ENCODE peak calls at places on chromosomes 6 and 20, in nine cellular contexts. W, Q, P, U, R, E, J, O and T are unnamed samples.

GRCh38 chr6:82862543-82862942 is 203.1 kb downstream of the UBE3D start:
- DNase-seq in W (no peak), Q (no peak), P (peak; percentile 37), U (no peak), R (no peak), E (no peak), J (no peak), O (no peak), T (no peak)

GRCh38 chr6:27293436-27294152 is 18.5 kb downstream of the POM121L2 start:
- DNase-seq in W (no peak), Q (no peak), P (peak; percentile 69), U (peak; percentile 70), R (no peak), E (no peak), J (no peak), O (no peak), T (peak; percentile 87)

GRCh38 chr6:25014806-25015560 is 79.2 kb upstream of the RIPOR2 start:
- DNase-seq in W (no peak), Q (no peak), P (peak; percentile 78), U (peak; percentile 43), R (no peak), E (no peak), J (no peak), O (peak; percentile 36), T (no peak)

GRCh38 chr20:58852559-58853271 is at the start of gene GNAS:
- DNase-seq in W (no peak), Q (no peak), P (peak; percentile 60), U (peak; percentile 76), R (peak; percentile 62), E (no peak), J (peak; percentile 83), O (peak; percentile 27), T (peak; percentile 67)

GRCh38 chr6:43013020-43013842 is 515 bp downstream of the MEA1 start:
- DNase-seq in W (no peak), Q (no peak), P (peak; percentile 21), U (no peak), R (no peak), E (peak; percentile 74), J (no peak), O (no peak), T (no peak)

GRCh38 chr20:51902933-51903332 is 100.6 kb upstream of the SALL4 start:
- DNase-seq in W (no peak), Q (no peak), P (no peak), U (no peak), R (no peak), E (no peak), J (no peak), O (no peak), T (no peak)

GRCh38 chr6:31180500-31180899 is 10.0 kb upstream of the POU5F1 start:
- DNase-seq in W (no peak), Q (peak; percentile 64), P (no peak), U (peak; percentile 82), R (no peak), E (no peak), J (peak; percentile 87), O (peak; percentile 54), T (no peak)

GRCh38 chr6:31068738-31069340 is 43.5 kb downstream of the C6orf15 start:
- DNase-seq in W (peak; percentile 82), Q (peak; percentile 52), P (peak; percentile 83), U (peak; percentile 82), R (peak; percentile 77), E (peak; percentile 18), J (peak; percentile 81), O (peak; percentile 34), T (peak; percentile 58)

GRCh38 chr6:52361347-52361944 is 505 bp upstream of the PAQR8 start:
- DNase-seq in W (no peak), Q (peak; percentile 25), P (peak; percentile 4), U (no peak), R (peak; percentile 66), E (no peak), J (no peak), O (peak; percentile 4), T (no peak)

GRCh38 chr6:169858293-169858934 is 107.0 kb downstream of the ERMARD start:
- DNase-seq in W (peak; percentile 15), Q (no peak), P (no peak), U (no peak), R (no peak), E (no peak), J (no peak), O (no peak), T (no peak)

DNA sequence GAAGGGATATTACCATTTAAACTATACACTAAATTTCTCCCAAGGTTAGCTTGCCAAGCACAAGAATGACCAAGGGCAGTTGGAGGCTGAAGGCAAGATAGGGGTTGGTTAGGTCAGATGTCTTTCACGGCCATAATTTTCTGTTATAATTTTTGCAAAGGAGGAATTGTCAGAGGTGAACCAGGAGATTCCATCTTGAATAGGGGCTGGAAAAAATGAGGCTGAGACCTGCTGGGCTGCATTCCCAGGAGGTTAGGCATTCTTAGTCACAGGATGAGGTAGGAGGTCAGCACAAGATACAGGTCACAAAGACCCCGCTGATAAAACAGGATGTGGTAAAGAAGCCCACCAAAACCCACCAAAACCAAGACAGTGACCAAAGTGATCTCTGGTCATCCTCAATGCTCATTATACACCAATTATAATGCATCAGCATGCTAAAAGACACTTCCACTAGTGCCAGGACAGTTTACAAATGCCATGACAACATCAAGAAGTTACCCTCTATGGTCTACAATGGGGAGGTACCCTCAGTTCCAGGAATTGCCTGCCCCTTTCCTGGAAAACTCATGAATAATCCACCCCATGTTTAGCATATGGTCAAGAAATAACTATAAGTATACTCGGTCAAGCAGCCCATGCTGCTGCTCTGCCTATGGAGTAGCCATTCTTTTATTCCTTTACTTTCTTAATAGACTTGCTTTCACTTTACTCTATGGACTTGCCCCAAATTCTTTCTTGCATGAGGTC is 371.8 kb upstream of the SULF2 start:
- DNase-seq in W (no peak), Q (no peak), P (no peak), U (no peak), R (no peak), E (no peak), J (no peak), O (no peak), T (no peak)
- H3K27me3 ChIP-seq in W (no peaks in the 10 kb centered on the region), Q (no peaks in the 10 kb centered on the region), P (no peaks in the 10 kb centered on the region), U (no peaks in the 10 kb centered on the region), R (no peaks in the 10 kb centered on the region), E (peaks cover 47% of the 10 kb centered on the region), J (no peaks in the 10 kb centered on the region), O (no peaks in the 10 kb centered on the region), T (peaks cover 9% of the 10 kb centered on the region)

GRCh38 chr6:139841794-139842215 is 467.4 kb upstream of the CITED2 start:
- DNase-seq in W (no peak), Q (no peak), P (no peak), U (no peak), R (no peak), E (no peak), J (no peak), O (no peak), T (no peak)

GRCh38 chr6:139844907-139845306 is 470.5 kb upstream of the CITED2 start:
- DNase-seq in W (no peak), Q (no peak), P (no peak), U (no peak), R (no peak), E (no peak), J (no peak), O (no peak), T (no peak)

GRCh38 chr6:139834232-139834631 is 459.8 kb upstream of the CITED2 start:
- DNase-seq in W (no peak), Q (no peak), P (no peak), U (no peak), R (no peak), E (no peak), J (no peak), O (no peak), T (no peak)

GRCh38 chr6:139839506-139840156 is 465.2 kb upstream of the CITED2 start:
- DNase-seq in W (no peak), Q (no peak), P (no peak), U (no peak), R (no peak), E (no peak), J (no peak), O (no peak), T (no peak)
- H3K4me3 ChIP-seq in W (no peak overlapping the region), Q (no peak overlapping the region), P (no peak overlapping the region), U (no peak overlapping the region), R (no peak overlapping the region), E (no peak overlapping the region), J (no peak overlapping the region), O (no peak overlapping the region), T (no peak overlapping the region)

GRCh38 chr20:45402946-45403345 is 5.1 kb upstream of the DBNDD2 start:
- DNase-seq in W (no peak), Q (no peak), P (peak; percentile 68), U (no peak), R (no peak), E (no peak), J (no peak), O (no peak), T (no peak)

GRCh38 chr20:45399018-45399417 is 9.1 kb upstream of the DBNDD2 start:
- DNase-seq in W (no peak), Q (no peak), P (no peak), U (no peak), R (no peak), E (no peak), J (no peak), O (no peak), T (no peak)

GRCh38 chr20:45404438-45404837 is 3.7 kb upstream of the DBNDD2 start:
- DNase-seq in W (no peak), Q (no peak), P (no peak), U (no peak), R (no peak), E (no peak), J (no peak), O (no peak), T (no peak)

GRCh38 chr20:45405566-45406259 is 2.4 kb upstream of the DBNDD2 start:
- DNase-seq in W (no peak), Q (no peak), P (no peak), U (no peak), R (peak; percentile 66), E (no peak), J (peak; percentile 63), O (no peak), T (no peak)

DNA sequence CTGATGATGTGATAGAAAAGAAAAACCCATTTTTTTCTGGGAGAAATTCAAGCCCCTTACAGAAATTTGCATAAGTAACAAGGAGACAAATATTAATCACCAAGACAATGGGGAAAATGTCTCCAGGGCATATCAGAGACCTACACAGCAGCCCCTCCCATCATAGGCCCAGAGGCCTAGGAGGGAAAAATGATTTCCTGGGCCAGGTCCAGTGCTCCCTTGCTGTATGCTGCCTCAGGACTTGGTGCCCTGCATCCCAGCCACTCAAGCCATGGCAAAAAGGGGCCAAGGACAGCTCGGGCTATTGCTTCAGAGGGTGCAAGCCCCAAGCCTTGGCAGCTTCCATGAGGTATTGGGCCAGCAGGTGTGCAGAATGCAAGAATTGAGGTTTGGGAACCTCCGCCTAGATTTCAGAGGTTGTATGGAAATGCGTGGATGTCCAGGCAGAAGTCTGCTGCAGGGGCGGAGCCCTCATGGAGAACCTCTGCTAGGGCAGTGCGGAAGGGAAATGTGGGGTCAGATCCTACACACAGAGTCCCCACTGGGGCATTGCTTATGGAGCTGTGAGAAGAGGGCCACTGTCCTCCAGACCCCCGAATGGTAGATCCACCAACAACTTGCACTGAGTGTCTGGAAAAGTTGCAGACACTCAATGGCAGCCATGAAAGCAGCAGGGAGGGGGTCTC is 7.6 kb upstream of the DBNDD2 start:
- DNase-seq in W (no peak), Q (no peak), P (no peak), U (no peak), R (no peak), E (no peak), J (no peak), O (no peak), T (no peak)
- H3K9me3 ChIP-seq in W (peaks cover 14% of the 10 kb centered on the region), Q (no peaks in the 10 kb centered on the region), P (peaks cover 6% of the 10 kb centered on the region), U (peaks cover 3% of the 10 kb centered on the region), R (peaks cover 15% of the 10 kb centered on the region), E (peaks cover 11% of the 10 kb centered on the region), J (peaks cover 5% of the 10 kb centered on the region), O (peaks cover 8% of the 10 kb centered on the region), T (peaks cover 33% of the 10 kb centered on the region)

GRCh38 chr6:10391799-10392198 is 23.1 kb downstream of the TFAP2A start:
- DNase-seq in W (no peak), Q (no peak), P (no peak), U (no peak), R (no peak), E (no peak), J (no peak), O (no peak), T (no peak)
- H3K27me3 ChIP-seq in W (peaks cover 27% of the 10 kb centered on the region), Q (peaks cover 72% of the 10 kb centered on the region), P (peaks cover 75% of the 10 kb centered on the region), U (peaks cover 81% of the 10 kb centered on the region), R (peaks cover 100% of the 10 kb centered on the region), E (peaks cover 100% of the 10 kb centered on the region), J (peaks cover 95% of the 10 kb centered on the region), O (peaks cover 72% of the 10 kb centered on the region), T (no peaks in the 10 kb centered on the region)